ENCODE peak calls at places on chromosomes 7 and 10, in four cellular contexts. L is uterus, E is fibroblast of lung, U is Peyer's patch. S is an unnamed sample.

GRCh38 chr7:1961776-1962276 is 270.9 kb downstream of the MAD1L1 start:
- DNase-seq in E (peak), L (no peak), U (no peak), S (no peak)

GRCh38 chr7:134376693-134377092 is 60.0 kb upstream of the SLC35B4 start:
- DNase-seq in E (no peak), L (no peak), U (no peak), S (no peak)

GRCh38 chr10:15384154-15384553 is 13.1 kb upstream of the FAM171A1 start:
- DNase-seq in U (no peak), E (no peak), L (no peak), S (no peak)

GRCh38 chr7:28433604-28434254 is 21.4 kb downstream of the CREB5 start:
- DNase-seq in L (peak), E (peak), U (no peak), S (no peak)

GRCh38 chr7:12661581-12661980 is 25.9 kb upstream of the ARL4A start:
- DNase-seq in U (no peak), L (no peak), E (no peak), S (no peak)

GRCh38 chr7:12951397-12951801 is 264.0 kb downstream of the ARL4A start:
- DNase-seq in E (peak), U (no peak), L (no peak), S (no peak)

GRCh38 chr7:47366211-47366610 is 215.7 kb downstream of the TNS3 start:
- DNase-seq in U (no peak), L (no peak), E (no peak), S (no peak)

GRCh38 chr10:42932735-42933453 is 144.0 kb upstream of the RET start:
- DNase-seq in U (no peak), E (no peak), L (no peak), S (no peak)

GRCh38 chr7:122212754-122213153 is 68.7 kb upstream of the AASS start:
- DNase-seq in U (no peak), E (no peak), L (no peak), S (no peak)

DNA sequence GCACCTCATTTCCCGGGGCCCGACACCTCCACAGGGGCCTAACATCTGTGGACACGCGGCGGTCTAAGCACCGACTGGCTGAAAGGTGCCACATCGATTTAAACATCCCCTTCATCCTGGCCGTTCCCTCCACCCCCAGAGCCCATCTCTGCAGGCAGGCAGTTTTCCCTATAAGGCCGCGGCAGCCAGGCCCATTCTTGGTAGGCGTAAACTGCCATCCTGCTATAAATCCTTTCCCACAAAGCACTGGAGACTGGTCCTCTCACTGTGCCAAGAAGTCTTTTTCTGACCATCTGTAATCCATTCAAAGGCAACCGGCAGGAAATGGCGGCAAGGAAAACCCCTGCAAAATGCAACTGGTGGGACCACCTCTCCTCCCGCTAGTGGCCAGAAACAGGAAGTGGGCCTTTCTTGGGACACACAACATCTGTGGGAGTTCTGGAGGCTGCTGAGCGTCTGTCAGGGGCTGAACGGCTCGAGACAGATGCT is 22.4 kb downstream of the ATXN7L1 start:
- DNase-seq in L (peak), E (peak), U (no peak), S (no peak)
- H3K27ac ChIP-seq in L (peak), E (peak), U (peak), S (no peak)

GRCh38 chr7:151075978-151076426 is 4.6 kb downstream of the FASTK start:
- DNase-seq in U (no peak), L (no peak), E (no peak), S (no peak)

GRCh38 chr7:151078233-151079040 is 2.2 kb downstream of the FASTK start:
- DNase-seq in E (no peak), U (no peak), L (no peak), S (no peak)

GRCh38 chr7:151076863-151077704 is 3.5 kb downstream of the FASTK start:
- DNase-seq in L (no peak), U (no peak), E (no peak), S (no peak)

GRCh38 chr7:151079199-151079910 is 1.3 kb downstream of the FASTK start:
- DNase-seq in L (peak), E (no peak), U (no peak), S (no peak)

DNA sequence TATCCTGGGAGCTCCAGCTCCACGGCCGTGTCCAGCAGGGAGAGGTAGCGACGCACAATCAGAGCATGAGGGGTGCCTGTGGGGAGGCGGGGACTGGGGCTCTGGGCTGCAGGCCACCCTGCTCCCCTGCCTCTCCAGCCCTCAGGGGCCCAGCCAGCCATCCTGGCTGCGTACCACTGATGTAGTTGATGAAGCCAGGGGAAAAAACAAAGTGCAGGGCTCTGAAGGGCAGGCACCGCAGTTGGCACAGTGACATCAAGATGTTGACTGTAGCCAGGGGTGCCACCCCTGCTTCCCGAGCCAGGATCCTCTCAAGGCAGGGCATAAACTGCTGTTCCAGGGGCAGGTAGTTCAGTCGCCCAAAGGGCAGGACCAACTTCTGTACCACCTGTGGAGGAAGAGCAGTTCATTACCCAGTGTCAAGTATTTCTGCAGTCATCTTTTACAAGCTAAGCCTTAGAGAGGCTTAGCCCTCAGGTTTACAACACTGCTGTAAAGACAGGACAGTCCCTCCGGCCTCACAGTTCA is 2.8 kb downstream of the FASTK start:
- DNase-seq in U (no peak), L (no peak), E (no peak), S (no peak)
- H3K27ac ChIP-seq in U (no peak), L (no peak), E (no peak), S (no peak)

GRCh38 chr7:93704241-93704640 is 129.7 kb upstream of the CALCR start:
- DNase-seq in L (no peak), U (no peak), E (no peak), S (no peak)

GRCh38 chr7:93711926-93712325 is 137.4 kb upstream of the CALCR start:
- DNase-seq in E (no peak), U (no peak), L (no peak), S (no peak)

DNA sequence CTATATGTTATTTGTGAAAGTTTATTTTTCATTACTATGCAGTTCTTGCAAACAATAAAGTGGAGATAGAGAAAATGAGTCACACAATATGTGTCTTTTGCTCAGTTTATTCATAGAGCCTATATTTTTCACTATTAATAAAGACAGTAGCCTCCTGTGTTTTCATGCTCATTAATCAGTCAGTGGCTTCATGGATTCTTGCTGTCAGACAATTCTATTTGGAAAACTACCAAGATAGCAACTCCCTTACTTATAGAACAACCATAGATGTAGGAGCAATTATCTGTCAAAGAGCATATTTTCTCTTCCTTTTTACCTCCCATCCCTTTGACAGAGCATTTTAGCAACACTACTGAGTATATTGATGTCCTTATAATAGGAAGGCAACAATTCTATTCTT is 132.7 kb upstream of the CALCR start:
- DNase-seq in U (no peak), L (no peak), E (no peak), S (no peak)
- H3K27ac ChIP-seq in U (no peak), L (no peak), E (no peak), S (no peak)

DNA sequence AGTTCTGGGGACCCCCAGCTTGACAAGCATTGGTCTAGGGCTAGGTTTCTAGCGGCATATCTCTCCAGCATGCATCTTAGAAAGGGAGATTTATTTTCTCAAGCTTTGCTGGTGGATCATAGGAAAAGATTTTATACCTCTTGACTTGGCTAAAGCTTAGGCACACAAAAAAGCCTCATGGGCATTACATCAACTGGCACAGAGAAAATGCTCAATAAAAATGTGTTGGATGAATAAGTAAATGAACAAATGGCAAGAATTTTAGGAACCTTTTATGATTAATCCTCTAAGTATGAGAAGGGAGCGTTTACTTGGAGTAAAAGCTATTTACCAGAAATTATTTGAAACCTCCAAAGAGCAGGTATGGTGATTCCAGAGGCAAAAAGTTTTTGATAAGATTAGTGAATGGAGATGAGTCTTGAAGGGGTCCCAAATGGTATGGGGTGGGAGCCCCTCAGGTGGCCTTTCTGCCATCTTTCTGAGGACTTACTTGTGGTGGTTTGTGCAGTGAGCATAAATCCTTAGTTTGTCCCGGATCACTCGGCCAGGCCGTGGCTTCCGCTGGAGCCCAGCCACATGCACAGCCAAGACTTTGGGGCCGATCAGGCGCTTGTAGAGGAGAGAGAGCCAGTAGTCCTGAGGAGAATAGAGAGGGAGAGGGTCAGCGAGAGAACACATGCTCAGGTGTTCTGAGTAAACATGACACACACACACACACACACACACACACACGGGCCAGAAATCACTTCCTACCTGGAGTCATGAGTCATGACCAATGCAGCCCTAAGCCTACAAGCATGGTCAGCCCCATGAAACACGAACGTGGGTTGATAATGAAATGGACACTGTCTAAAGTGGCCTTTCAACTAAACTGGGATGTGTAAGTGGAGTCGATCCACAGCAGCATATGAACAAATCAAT is 43.1 kb upstream of the HPS1 start:
- DNase-seq in L (no peak), E (no peak), U (no peak), S (no peak)
- H3K27ac ChIP-seq in L (no peak), E (no peak), U (no peak), S (no peak)

GRCh38 chr10:28666751-28667467 is 10.4 kb upstream of the BAMBI start:
- DNase-seq in E (no peak), L (no peak), U (no peak), S (no peak)
- H3K27ac ChIP-seq in E (no peak), L (no peak), U (no peak), S (no peak)

GRCh38 chr7:151143261-151144015 is 24.1 kb downstream of the GBX1 start:
- DNase-seq in E (peak), L (peak), U (peak), S (no peak)
- H3K27ac ChIP-seq in E (no peak), L (no peak), U (no peak), S (peak)

DNA sequence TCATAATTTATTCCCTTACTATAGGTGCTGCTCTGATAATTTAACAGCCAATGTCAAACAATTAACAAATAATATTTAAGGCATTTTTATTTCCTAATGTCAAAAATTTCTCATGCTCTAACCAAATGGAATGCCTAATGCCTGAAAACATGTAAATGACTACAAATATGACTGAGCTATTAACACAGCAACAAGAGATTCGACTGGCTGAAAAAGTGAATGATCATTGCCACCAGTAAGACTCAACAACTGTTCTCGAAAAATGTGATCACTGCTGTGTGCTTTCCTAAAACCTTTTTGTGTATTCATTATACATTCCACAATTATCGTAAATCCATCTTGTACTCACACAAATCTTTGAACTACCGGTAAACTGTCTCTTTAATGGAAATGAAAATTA is 118.7 kb downstream of the NPY start:
- DNase-seq in L (no peak), E (no peak), U (no peak), S (no peak)
- H3K27ac ChIP-seq in L (no peak), E (no peak), U (no peak), S (no peak)

GRCh38 chr7:139915301-139915863 is 86.3 kb downstream of the TBXAS1 start:
- DNase-seq in L (no peak), E (peak), U (no peak), S (no peak)
- H3K27ac ChIP-seq in L (no peak), E (peak), U (peak), S (no peak)

GRCh38 chr10:63375859-63376258 is 89.9 kb downstream of the JMJD1C start:
- DNase-seq in U (no peak), E (peak), L (no peak), S (no peak)
- H3K27ac ChIP-seq in U (no peak), E (peak), L (no peak), S (no peak)

GRCh38 chr10:119651514-119652327 is 541 bp downstream of the BAG3 start:
- DNase-seq in E (no peak), L (peak), U (no peak), S (no peak)

GRCh38 chr10:119653209-119653608 is 2.0 kb downstream of the BAG3 start:
- DNase-seq in E (no peak), L (no peak), U (no peak), S (no peak)

GRCh38 chr10:119650692-119651513 is at the start of gene BAG3:
- DNase-seq in L (peak), E (peak), U (peak), S (peak)

GRCh38 chr10:119654540-119654939 is 3.4 kb downstream of the BAG3 start:
- DNase-seq in U (no peak), E (no peak), L (no peak), S (no peak)

GRCh38 chr10:119652361-119652760 is 1.2 kb downstream of the BAG3 start:
- DNase-seq in U (no peak), E (peak), L (no peak), S (no peak)
- H3K27ac ChIP-seq in U (peak), E (peak), L (peak), S (peak)